ENCODE peak calls at places on chromosomes 3 and 15, in four cellular contexts. Z is H1, E is SK-N-SH, A is K562. F is an unnamed sample.

GRCh38 chr15:40441012-40441735 is 421 bp downstream of the BAHD1 start:
- DNase-seq in Z (peak), E (no peak), A (peak), F (no peak)

GRCh38 chr3:69182588-69183299 is 60.3 kb upstream of the LMOD3 start:
- DNase-seq in Z (no peak), E (no peak), A (no peak), F (no peak)

GRCh38 chr3:135017494-135017893 is 222.4 kb downstream of the EPHB1 start:
- DNase-seq in Z (no peak), E (no peak), A (no peak), F (no peak)

GRCh38 chr15:48306639-48307038 is 24.6 kb upstream of the DUT start:
- DNase-seq in Z (no peak), E (no peak), A (no peak), F (no peak)

GRCh38 chr15:73787621-73788020 is 34.5 kb upstream of the INSYN1 start:
- DNase-seq in Z (no peak), E (no peak), A (no peak), F (no peak)

GRCh38 chr15:45389351-45389750 is 11.0 kb upstream of the GATM start:
- DNase-seq in Z (no peak), E (no peak), A (no peak), F (no peak)

GRCh38 chr3:156762631-156763185 is 63.4 kb upstream of the LEKR1 start:
- DNase-seq in Z (no peak), E (peak), A (no peak), F (no peak)

GRCh38 chr3:122353215-122353614 is 28.2 kb downstream of the CSTA start:
- DNase-seq in Z (no peak), E (peak), A (no peak), F (no peak)

GRCh38 chr15:100308222-100309007 is 33.4 kb downstream of the ADAMTS17 start:
- DNase-seq in Z (no peak), E (no peak), A (no peak), F (peak)

GRCh38 chr15:99145005-99145404 is 40.1 kb downstream of the SYNM start:
- DNase-seq in Z (no peak), E (no peak), A (no peak), F (no peak)

GRCh38 chr3:14617508-14618023 is 34.0 kb upstream of the CCDC174 start:
- DNase-seq in Z (no peak), E (no peak), A (no peak), F (no peak)

GRCh38 chr15:35771878-35772442 is 226.0 kb upstream of the DPH6 start:
- DNase-seq in Z (no peak), E (no peak), A (no peak), F (no peak)

GRCh38 chr3:48832691-48833090 is 15.0 kb downstream of the PRKAR2A start:
- DNase-seq in Z (no peak), E (no peak), A (no peak), F (no peak)

GRCh38 chr15:39213385-39213840 is 367.5 kb upstream of the THBS1 start:
- DNase-seq in Z (peak), E (no peak), A (peak), F (no peak)

GRCh38 chr3:10283638-10284037 is 9.1 kb downstream of the GHRL start:
- DNase-seq in Z (no peak), E (peak), A (no peak), F (no peak)

GRCh38 chr3:49900491-49901153 is 3.1 kb downstream of the MST1R start:
- DNase-seq in Z (no peak), E (no peak), A (no peak), F (no peak)

GRCh38 chr15:77224352-77224751 is 153.4 kb upstream of the TSPAN3 start:
- DNase-seq in Z (no peak), E (no peak), A (no peak), F (no peak)

GRCh38 chr3:58116161-58116955 is 94.4 kb downstream of the DNASE1L3 start:
- DNase-seq in Z (no peak), E (no peak), A (no peak), F (no peak)

GRCh38 chr15:68312701-68313204 is 35.2 kb downstream of the FEM1B start:
- DNase-seq in Z (peak), E (peak), A (no peak), F (no peak)

GRCh38 chr3:124318014-124318413 is 326.1 kb upstream of the ROPN1 start:
- DNase-seq in Z (no peak), E (peak), A (no peak), F (no peak)

GRCh38 chr3:182238141-182238540 is 526.4 kb downstream of the SOX2 start:
- DNase-seq in Z (peak), E (no peak), A (no peak), F (no peak)

GRCh38 chr3:67526246-67526645 is 128.2 kb downstream of the SUCLG2 start:
- DNase-seq in Z (no peak), E (no peak), A (no peak), F (no peak)

GRCh38 chr3:59783468-59783988 is 733.7 kb upstream of the CFAP20DC start:
- DNase-seq in Z (no peak), E (no peak), A (no peak), F (no peak)

GRCh38 chr15:63899193-63899592 is 65.4 kb upstream of the HERC1 start:
- DNase-seq in Z (no peak), E (no peak), A (peak), F (peak)

GRCh38 chr3:71586810-71587242 is 3.3 kb upstream of the FOXP1 start:
- DNase-seq in Z (no peak), E (no peak), A (no peak), F (no peak)

GRCh38 chr3:71585891-71586809 is 2.6 kb upstream of the FOXP1 start:
- DNase-seq in Z (no peak), E (peak), A (peak), F (no peak)

GRCh38 chr3:71583569-71584215 is at the start of gene FOXP1:
- DNase-seq in Z (peak), E (peak), A (peak), F (peak)

GRCh38 chr3:71584216-71585061 is 911 bp upstream of the FOXP1 start:
- DNase-seq in Z (peak), E (peak), A (peak), F (peak)

GRCh38 chr3:71585126-71585525 is 1.6 kb upstream of the FOXP1 start:
- DNase-seq in Z (no peak), E (no peak), A (peak), F (peak)
- H3K4me3 ChIP-seq in Z (no peak), E (peak), A (peak), F (peak)

DNA sequence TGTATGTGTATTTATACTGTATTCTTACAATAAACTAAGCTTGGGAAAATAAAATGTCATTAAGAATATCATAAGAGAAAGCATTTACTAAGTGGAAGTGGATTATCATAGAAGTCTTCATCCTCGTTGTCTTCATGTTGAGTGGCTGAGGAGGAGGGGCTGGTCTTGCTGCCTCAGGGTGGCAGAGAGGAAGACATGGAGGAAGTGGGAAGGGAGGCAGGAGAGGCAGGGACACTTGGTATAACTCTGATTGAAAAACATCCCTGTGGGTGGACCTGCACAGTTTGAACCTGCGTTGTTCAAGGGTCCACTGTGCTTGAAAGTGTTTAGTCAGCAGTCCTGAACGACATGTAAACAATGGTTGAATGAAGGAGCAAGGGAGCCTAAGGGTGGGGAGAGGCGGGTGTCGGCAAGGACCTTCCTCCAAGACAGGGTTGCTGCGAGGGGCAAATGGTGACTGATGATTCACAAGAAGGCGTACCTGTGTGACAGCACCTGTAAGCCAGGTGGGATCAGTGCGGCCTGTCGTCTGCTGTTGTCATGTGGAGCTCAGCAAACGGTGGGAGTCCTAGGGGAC is 103.8 kb upstream of the KLF13 start:
- DNase-seq in Z (no peak), E (no peak), A (no peak), F (no peak)
- TF ChIP-seq GABPA in Z (no peak), E (no peak), A (no peak), F (no peak)

GRCh38 chr3:36989000-36989399 is 3.9 kb downstream of the EPM2AIP1 start:
- DNase-seq in Z (no peak), E (no peak), A (no peak), F (peak)
- H3K4me3 ChIP-seq in Z (no peak), E (peak), A (peak), F (peak)

DNA sequence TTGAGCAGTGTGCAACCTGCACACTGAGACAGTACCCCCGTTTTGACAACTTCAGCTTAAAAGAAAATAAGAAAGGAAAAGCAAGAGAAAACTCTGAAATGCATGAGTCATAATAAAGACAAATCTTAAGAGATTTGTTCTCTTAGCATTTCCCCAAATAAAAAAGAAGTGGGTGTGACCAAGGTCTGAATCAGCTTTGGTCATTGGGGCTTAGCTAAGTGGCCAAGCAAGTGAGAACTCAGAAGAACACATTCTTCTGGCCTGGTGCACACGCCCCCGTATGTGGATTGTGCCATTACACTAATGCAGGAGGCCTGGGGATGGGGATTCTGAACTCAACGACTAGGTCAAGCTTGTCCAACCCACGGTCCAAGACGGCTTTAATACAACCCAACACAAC is 56.9 kb upstream of the PDZRN3 start:
- DNase-seq in Z (no peak), E (no peak), A (no peak), F (no peak)
- TF ChIP-seq GABPA in Z (no peak), E (no peak), A (no peak), F (no peak)

GRCh38 chr3:177195242-177195940 is 1.9 kb downstream of the TBL1XR1 start:
- DNase-seq in Z (no peak), E (peak), A (no peak), F (no peak)

GRCh38 chr3:177193706-177194268 is 3.5 kb downstream of the TBL1XR1 start:
- DNase-seq in Z (no peak), E (no peak), A (no peak), F (no peak)

GRCh38 chr3:177195941-177196472 is 1.3 kb downstream of the TBL1XR1 start:
- DNase-seq in Z (no peak), E (no peak), A (no peak), F (peak)

GRCh38 chr3:177196473-177197040 is 725 bp downstream of the TBL1XR1 start:
- DNase-seq in Z (peak), E (peak), A (peak), F (peak)

GRCh38 chr3:177194319-177194718 is 3.0 kb downstream of the TBL1XR1 start:
- DNase-seq in Z (no peak), E (no peak), A (no peak), F (no peak)
- H3K4me3 ChIP-seq in Z (peak), E (peak), A (peak), F (peak)

F was measured in HL-60.